ENCODE peak calls at places on chromosome 18, in nine cellular contexts. W is right cardiac atrium; G is M059J; Z is activated CD8-positive, alpha-beta memory T cell treated with anti-CD3 and anti-CD28 coated beads, Interleukin-2, amount 50 U/mL, for 48 hours; N is GM20000; V is ecto neural progenitor cell; P is activated T-helper 9 cell treated with anti-CD3 and anti-CD28 coated beads, Interleukin-2, amount 50 U/mL, for 16 hours; C is activated CD4-positive, alpha-beta memory T cell treated with anti-CD3 and anti-CD28 coated beads for 36 hours; F is WTC11. I is an unnamed sample.

GRCh38 chr18:22132258-22132657 is 37.1 kb upstream of the GATA6 start:
- DNase-seq in W (no peak), G (no peak), Z (no peak), N (no peak), V (no peak), P (no peak), C (no peak), F (no peak), I (no peak)

GRCh38 chr18:21703241-21703820 is 1.2 kb downstream of the ABHD3 start:
- DNase-seq in W (no peak), G (peak), Z (no peak), N (peak), V (peak), P (no peak), C (peak), F (peak), I (no peak)

GRCh38 chr18:36187138-36187825 is at the start of gene MOCOS:
- DNase-seq in W (peak), G (peak), Z (peak), N (peak), V (peak), P (peak), C (peak), F (peak), I (peak)

GRCh38 chr18:62368100-62368499 is 43.0 kb downstream of the TNFRSF11A start:
- DNase-seq in W (no peak), G (no peak), Z (no peak), N (peak), V (no peak), P (no peak), C (no peak), F (no peak), I (no peak)

GRCh38 chr18:62339106-62339988 is 14.2 kb downstream of the TNFRSF11A start:
- DNase-seq in W (no peak), G (peak), Z (no peak), N (no peak), V (no peak), P (no peak), C (peak), F (peak), I (peak)

GRCh38 chr18:68448736-68449135 is 266.2 kb downstream of the TMX3 start:
- DNase-seq in W (no peak), G (peak), Z (no peak), N (no peak), V (no peak), P (no peak), C (no peak), F (no peak), I (no peak)

GRCh38 chr18:22166070-22166972 is 3.1 kb upstream of the GATA6 start:
- DNase-seq in W (peak), G (no peak), Z (no peak), N (no peak), V (no peak), P (no peak), C (no peak), F (peak), I (no peak)

GRCh38 chr18:47881752-47882455 is 48.6 kb downstream of the SMAD2 start:
- DNase-seq in W (no peak), G (peak), Z (no peak), N (no peak), V (no peak), P (no peak), C (no peak), F (no peak), I (peak)

GRCh38 chr18:79611040-79611681 is 68.4 kb upstream of the CTDP1 start:
- DNase-seq in W (peak), G (peak), Z (no peak), N (no peak), V (no peak), P (no peak), C (no peak), F (peak), I (peak)

GRCh38 chr18:9824862-9825479 is 60.8 kb upstream of the TXNDC2 start:
- DNase-seq in W (no peak), G (no peak), Z (no peak), N (no peak), V (no peak), P (no peak), C (no peak), F (no peak), I (no peak)

GRCh38 chr18:13513015-13513414 is 213.3 kb downstream of the FAM210A start:
- DNase-seq in W (no peak), G (peak), Z (no peak), N (no peak), V (no peak), P (no peak), C (no peak), F (no peak), I (no peak)

GRCh38 chr18:10926565-10927194 is 222.7 kb downstream of the PIEZO2 start:
- DNase-seq in W (no peak), G (peak), Z (no peak), N (peak), V (no peak), P (no peak), C (no peak), F (no peak), I (peak)

GRCh38 chr18:52685316-52685715 is 345.3 kb downstream of the DCC start:
- DNase-seq in W (no peak), G (no peak), Z (no peak), N (no peak), V (no peak), P (no peak), C (no peak), F (no peak), I (no peak)

GRCh38 chr18:9361191-9361590 is 26.6 kb downstream of the TWSG1 start:
- DNase-seq in W (no peak), G (no peak), Z (no peak), N (no peak), V (no peak), P (no peak), C (no peak), F (no peak), I (no peak)

GRCh38 chr18:23850215-23850614 is 161.0 kb downstream of the LAMA3 start:
- DNase-seq in W (no peak), G (no peak), Z (no peak), N (no peak), V (no peak), P (no peak), C (no peak), F (no peak), I (no peak)

GRCh38 chr18:2337552-2338141 is 233.7 kb downstream of the METTL4 start:
- DNase-seq in W (peak), G (peak), Z (peak), N (peak), V (no peak), P (no peak), C (peak), F (peak), I (peak)

GRCh38 chr18:40423291-40423690 is 1531.7 kb upstream of the PIK3C3 start:
- DNase-seq in W (no peak), G (no peak), Z (no peak), N (no peak), V (no peak), P (no peak), C (no peak), F (no peak), I (no peak)

GRCh38 chr18:44922968-44923367 is 242.3 kb downstream of the SETBP1 start:
- DNase-seq in W (no peak), G (no peak), Z (no peak), N (no peak), V (no peak), P (no peak), C (no peak), F (no peak), I (no peak)

I was measured in Daoy.